ENCODE peak calls at places on chromosome 2, in six cellular contexts. One of them, this sample, is unnamed.

GRCh38 chr2:238947920-238948710 is 100.2 kb downstream of the TWIST2 start:
- DNase-seq in ACHN: peak
- DNase-seq in Peyer's patch: peak
- DNase-seq in NCI-H524 treated with DMSO at 0.1 percent for 48 hours: no peak
- DNase-seq in NCI-H345: no peak
- DNase-seq in neural progenitor cell: no peak
- DNase-seq in this sample: no peak

GRCh38 chr2:184628051-184628450 is 29.7 kb downstream of the ZNF804A start:
- DNase-seq in Peyer's patch: no peak
- DNase-seq in ACHN: no peak
- DNase-seq in neural progenitor cell: no peak
- DNase-seq in NCI-H524 treated with DMSO at 0.1 percent for 48 hours: no peak
- DNase-seq in NCI-H345: no peak
- DNase-seq in this sample: no peak

GRCh38 chr2:43083710-43084698 is 142.4 kb downstream of the ZFP36L2 start:
- DNase-seq in NCI-H524 treated with DMSO at 0.1 percent for 48 hours: no peak
- DNase-seq in NCI-H345: no peak
- DNase-seq in Peyer's patch: peak
- DNase-seq in neural progenitor cell: peak
- DNase-seq in ACHN: no peak
- DNase-seq in this sample: no peak

GRCh38 chr2:118718921-118719320 is 128.5 kb downstream of the EN1 start:
- DNase-seq in NCI-H345: no peak
- DNase-seq in neural progenitor cell: no peak
- DNase-seq in NCI-H524 treated with DMSO at 0.1 percent for 48 hours: no peak
- DNase-seq in ACHN: no peak
- DNase-seq in Peyer's patch: no peak
- DNase-seq in this sample: no peak

GRCh38 chr2:218465987-218466633 is 47.2 kb downstream of the VIL1 start:
- DNase-seq in neural progenitor cell: no peak
- DNase-seq in Peyer's patch: no peak
- DNase-seq in NCI-H345: no peak
- DNase-seq in ACHN: peak
- DNase-seq in NCI-H524 treated with DMSO at 0.1 percent for 48 hours: no peak
- DNase-seq in this sample: peak

GRCh38 chr2:77149565-77149964 is 372.6 kb downstream of the LRRTM4 start:
- DNase-seq in NCI-H345: no peak
- DNase-seq in Peyer's patch: no peak
- DNase-seq in NCI-H524 treated with DMSO at 0.1 percent for 48 hours: no peak
- DNase-seq in ACHN: no peak
- DNase-seq in neural progenitor cell: no peak
- DNase-seq in this sample: no peak

GRCh38 chr2:148812306-148812705 is 62.7 kb upstream of the KIF5C start:
- DNase-seq in neural progenitor cell: no peak
- DNase-seq in NCI-H524 treated with DMSO at 0.1 percent for 48 hours: no peak
- DNase-seq in ACHN: peak
- DNase-seq in NCI-H345: no peak
- DNase-seq in Peyer's patch: no peak
- DNase-seq in this sample: no peak

GRCh38 chr2:160977854-160978253 is 182.4 kb upstream of the TANK start:
- DNase-seq in neural progenitor cell: no peak
- DNase-seq in Peyer's patch: no peak
- DNase-seq in ACHN: no peak
- DNase-seq in NCI-H524 treated with DMSO at 0.1 percent for 48 hours: no peak
- DNase-seq in NCI-H345: no peak
- DNase-seq in this sample: no peak

GRCh38 chr2:234919711-234920110 is 32.1 kb upstream of the SH3BP4 start:
- DNase-seq in ACHN: peak
- DNase-seq in NCI-H524 treated with DMSO at 0.1 percent for 48 hours: no peak
- DNase-seq in neural progenitor cell: no peak
- DNase-seq in NCI-H345: no peak
- DNase-seq in Peyer's patch: no peak
- DNase-seq in this sample: no peak

This sample was measured in T47D.